ENCODE peak calls at places on chromosome 5, in five cellular contexts. One of them, this sample, is unnamed.
A peak's percentile ranks its signal among the peaks of the same experiment; 100 is the strongest.

GRCh38 chr5:120734033-120734432 is 269.9 kb downstream of the PRR16 start:
- DNase-seq in H9: peak; percentile 65
- DNase-seq in H1: peak; percentile 50
- DNase-seq in neuronal stem cell: peak; percentile 2
- DNase-seq in mesenchymal stem cell: no peak
- DNase-seq in this sample: no peak

GRCh38 chr5:123371575-123372179 is 51.5 kb downstream of the CEP120 start:
- DNase-seq in H9: peak; percentile 53
- DNase-seq in H1: peak; percentile 88
- DNase-seq in neuronal stem cell: peak; percentile 46
- DNase-seq in mesenchymal stem cell: peak; percentile 42
- DNase-seq in this sample: peak; percentile 24

GRCh38 chr5:83385812-83386211 is 85.7 kb upstream of the VCAN start:
- DNase-seq in H9: no peak
- DNase-seq in H1: no peak
- DNase-seq in neuronal stem cell: no peak
- DNase-seq in mesenchymal stem cell: no peak
- DNase-seq in this sample: no peak

GRCh38 chr5:142192296-142192695 is 83.7 kb downstream of the NDFIP1 start:
- DNase-seq in H9: no peak
- DNase-seq in H1: no peak
- DNase-seq in neuronal stem cell: no peak
- DNase-seq in mesenchymal stem cell: no peak
- DNase-seq in this sample: no peak

GRCh38 chr5:112549605-112550161 is 130.6 kb upstream of the EPB41L4A start:
- DNase-seq in H9: no peak
- DNase-seq in H1: no peak
- DNase-seq in neuronal stem cell: no peak
- DNase-seq in mesenchymal stem cell: no peak
- DNase-seq in this sample: no peak

GRCh38 chr5:68500828-68501227 is 285.3 kb downstream of the PIK3R1 start:
- DNase-seq in H9: no peak
- DNase-seq in H1: no peak
- DNase-seq in neuronal stem cell: no peak
- DNase-seq in mesenchymal stem cell: no peak
- DNase-seq in this sample: no peak

GRCh38 chr5:5665225-5666075 is 243.0 kb downstream of the ICE1 start:
- DNase-seq in H9: no peak
- DNase-seq in H1: no peak
- DNase-seq in neuronal stem cell: no peak
- DNase-seq in mesenchymal stem cell: no peak
- DNase-seq in this sample: no peak

GRCh38 chr5:151624486-151624885 is 33.4 kb upstream of the FAT2 start:
- DNase-seq in H9: no peak
- DNase-seq in H1: no peak
- DNase-seq in neuronal stem cell: no peak
- DNase-seq in mesenchymal stem cell: no peak
- DNase-seq in this sample: no peak

GRCh38 chr5:115859378-115859777 is 17.6 kb downstream of the AP3S1 start:
- DNase-seq in H9: no peak
- DNase-seq in H1: no peak
- DNase-seq in neuronal stem cell: no peak
- DNase-seq in mesenchymal stem cell: no peak
- DNase-seq in this sample: no peak

GRCh38 chr5:180170111-180170809 is 38.8 kb downstream of the RASGEF1C start:
- DNase-seq in H9: peak; percentile 42
- DNase-seq in H1: no peak
- DNase-seq in neuronal stem cell: no peak
- DNase-seq in mesenchymal stem cell: no peak
- DNase-seq in this sample: no peak

GRCh38 chr5:139417214-139417613 is 13.3 kb upstream of the SPATA24 start:
- DNase-seq in H9: no peak
- DNase-seq in H1: no peak
- DNase-seq in neuronal stem cell: no peak
- DNase-seq in mesenchymal stem cell: peak; percentile 62
- DNase-seq in this sample: no peak

GRCh38 chr5:114179134-114179533 is 182.7 kb upstream of the KCNN2 start:
- DNase-seq in H9: no peak
- DNase-seq in H1: no peak
- DNase-seq in neuronal stem cell: no peak
- DNase-seq in mesenchymal stem cell: no peak
- DNase-seq in this sample: no peak

GRCh38 chr5:105898183-105898582 is 1772.6 kb downstream of the EFNA5 start:
- DNase-seq in H9: no peak
- DNase-seq in H1: no peak
- DNase-seq in neuronal stem cell: no peak
- DNase-seq in mesenchymal stem cell: no peak
- DNase-seq in this sample: no peak

GRCh38 chr5:158492850-158493249 is 606.9 kb downstream of the EBF1 start:
- DNase-seq in H9: no peak
- DNase-seq in H1: no peak
- DNase-seq in neuronal stem cell: no peak
- DNase-seq in mesenchymal stem cell: peak; percentile 33
- DNase-seq in this sample: no peak

GRCh38 chr5:166032601-166033000 is 2258.8 kb upstream of the WWC1 start:
- DNase-seq in H9: no peak
- DNase-seq in H1: no peak
- DNase-seq in neuronal stem cell: no peak
- DNase-seq in mesenchymal stem cell: no peak
- DNase-seq in this sample: peak; percentile 9

GRCh38 chr5:5315068-5315835 is 107.2 kb upstream of the ICE1 start:
- DNase-seq in H9: no peak
- DNase-seq in H1: no peak
- DNase-seq in neuronal stem cell: no peak
- DNase-seq in mesenchymal stem cell: no peak
- DNase-seq in this sample: no peak

GRCh38 chr5:15014809-15015208 is 143.2 kb upstream of the ANKH start:
- DNase-seq in H9: no peak
- DNase-seq in H1: no peak
- DNase-seq in neuronal stem cell: no peak
- DNase-seq in mesenchymal stem cell: peak; percentile 31
- DNase-seq in this sample: no peak

GRCh38 chr5:125870271-125870670 is 552.9 kb upstream of the GRAMD2B start:
- DNase-seq in H9: no peak
- DNase-seq in H1: no peak
- DNase-seq in neuronal stem cell: no peak
- DNase-seq in mesenchymal stem cell: peak; percentile 21
- DNase-seq in this sample: no peak

GRCh38 chr5:160484644-160485043 is 63.0 kb downstream of the PTTG1 start:
- DNase-seq in H9: no peak
- DNase-seq in H1: no peak
- DNase-seq in neuronal stem cell: no peak
- DNase-seq in mesenchymal stem cell: no peak
- DNase-seq in this sample: no peak

GRCh38 chr5:8908055-8908683 is 637.7 kb downstream of the SEMA5A start:
- DNase-seq in H9: peak; percentile 72
- DNase-seq in H1: peak; percentile 90
- DNase-seq in neuronal stem cell: peak; percentile 27
- DNase-seq in mesenchymal stem cell: peak; percentile 60
- DNase-seq in this sample: peak; percentile 19

GRCh38 chr5:1445313-1445894 is at the start of gene SLC6A3:
- DNase-seq in H9: peak; percentile 91
- DNase-seq in H1: peak; percentile 84
- DNase-seq in neuronal stem cell: peak; percentile 67
- DNase-seq in mesenchymal stem cell: no peak
- DNase-seq in this sample: no peak

GRCh38 chr5:79850316-79850822 is 140.7 kb downstream of the MTX3 start:
- DNase-seq in H9: no peak
- DNase-seq in H1: peak; percentile 17
- DNase-seq in neuronal stem cell: no peak
- DNase-seq in mesenchymal stem cell: no peak
- DNase-seq in this sample: no peak

GRCh38 chr5:134246771-134247329 is 21.0 kb upstream of the PPP2CA start:
- DNase-seq in H9: no peak
- DNase-seq in H1: no peak
- DNase-seq in neuronal stem cell: no peak
- DNase-seq in mesenchymal stem cell: no peak
- DNase-seq in this sample: peak; percentile 92

GRCh38 chr5:134247825-134248224 is 22.0 kb upstream of the PPP2CA start:
- DNase-seq in H9: peak; percentile 60
- DNase-seq in H1: no peak
- DNase-seq in neuronal stem cell: no peak
- DNase-seq in mesenchymal stem cell: no peak
- DNase-seq in this sample: no peak

GRCh38 chr5:134249469-134250379 is 23.9 kb upstream of the PPP2CA start:
- DNase-seq in H9: no peak
- DNase-seq in H1: no peak
- DNase-seq in neuronal stem cell: no peak
- DNase-seq in mesenchymal stem cell: no peak
- DNase-seq in this sample: peak; percentile 84

GRCh38 chr5:134247411-134247810 is 21.5 kb upstream of the PPP2CA start:
- DNase-seq in H9: no peak
- DNase-seq in H1: no peak
- DNase-seq in neuronal stem cell: no peak
- DNase-seq in mesenchymal stem cell: peak; percentile 89
- DNase-seq in this sample: peak; percentile 82

GRCh38 chr5:134248271-134248670 is 22.4 kb upstream of the PPP2CA start:
- DNase-seq in H9: no peak
- DNase-seq in H1: no peak
- DNase-seq in neuronal stem cell: no peak
- DNase-seq in mesenchymal stem cell: no peak
- DNase-seq in this sample: no peak
- H4K91ac ChIP-seq in H9: no peak overlapping the region
- H4K91ac ChIP-seq in H1: no peak overlapping the region
- H4K91ac ChIP-seq in neuronal stem cell: no peak overlapping the region
- H4K91ac ChIP-seq in mesenchymal stem cell: no peak overlapping the region
- H4K91ac ChIP-seq in this sample: no peak overlapping the region

DNA sequence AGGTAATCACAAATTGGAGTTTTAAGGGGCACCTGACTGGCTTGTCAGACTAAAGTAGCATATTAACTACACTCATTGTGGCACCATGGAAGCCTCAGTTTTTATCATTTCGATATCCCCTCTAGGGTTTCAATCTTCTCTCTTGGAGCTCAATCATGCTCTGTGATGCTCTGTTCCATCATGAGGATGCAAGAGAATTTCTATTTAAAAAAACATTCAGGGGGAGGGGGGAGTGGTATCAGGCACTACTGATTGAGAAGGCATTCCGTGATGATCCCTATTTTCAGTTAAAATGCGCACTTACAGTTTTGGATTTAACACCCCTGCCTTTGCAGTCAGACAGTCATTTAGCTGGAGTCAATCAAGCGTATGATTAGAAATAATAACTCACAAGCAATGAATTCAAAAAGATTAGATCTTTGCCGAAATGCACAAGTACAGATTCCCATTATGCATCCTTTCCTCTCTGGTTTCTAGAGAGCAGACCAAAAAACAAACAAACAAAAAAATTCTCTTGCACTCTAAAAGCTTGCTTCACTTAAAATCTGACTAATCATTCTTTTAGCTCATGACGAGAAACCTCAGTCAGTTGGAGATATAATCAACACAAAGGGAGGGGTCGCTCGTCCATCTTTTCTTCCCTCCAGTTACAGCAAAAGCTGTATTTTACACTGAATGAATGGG is 55.4 kb downstream of the EFNA5 start:
- DNase-seq in H9: no peak
- DNase-seq in H1: no peak
- DNase-seq in neuronal stem cell: no peak
- DNase-seq in mesenchymal stem cell: peak; percentile 66
- DNase-seq in this sample: no peak
- H2BK12ac ChIP-seq in H9: no peak overlapping the region
- H2BK12ac ChIP-seq in H1: no peak overlapping the region
- H2BK12ac ChIP-seq in neuronal stem cell: no peak overlapping the region
- H2BK12ac ChIP-seq in mesenchymal stem cell: no peak overlapping the region
- H2BK12ac ChIP-seq in this sample: no peak overlapping the region

GRCh38 chr5:156328766-156329165 is 1.8 kb downstream of the SGCD start:
- DNase-seq in H9: no peak
- DNase-seq in H1: no peak
- DNase-seq in neuronal stem cell: no peak
- DNase-seq in mesenchymal stem cell: no peak
- DNase-seq in this sample: no peak

GRCh38 chr5:156329197-156329611 is 2.2 kb downstream of the SGCD start:
- DNase-seq in H9: no peak
- DNase-seq in H1: no peak
- DNase-seq in neuronal stem cell: no peak
- DNase-seq in mesenchymal stem cell: no peak
- DNase-seq in this sample: no peak

GRCh38 chr5:156332245-156332644 is 5.3 kb downstream of the SGCD start:
- DNase-seq in H9: no peak
- DNase-seq in H1: no peak
- DNase-seq in neuronal stem cell: no peak
- DNase-seq in mesenchymal stem cell: no peak
- DNase-seq in this sample: no peak

GRCh38 chr5:156331845-156332244 is 4.9 kb downstream of the SGCD start:
- DNase-seq in H9: no peak
- DNase-seq in H1: no peak
- DNase-seq in neuronal stem cell: no peak
- DNase-seq in mesenchymal stem cell: no peak
- DNase-seq in this sample: no peak

DNA sequence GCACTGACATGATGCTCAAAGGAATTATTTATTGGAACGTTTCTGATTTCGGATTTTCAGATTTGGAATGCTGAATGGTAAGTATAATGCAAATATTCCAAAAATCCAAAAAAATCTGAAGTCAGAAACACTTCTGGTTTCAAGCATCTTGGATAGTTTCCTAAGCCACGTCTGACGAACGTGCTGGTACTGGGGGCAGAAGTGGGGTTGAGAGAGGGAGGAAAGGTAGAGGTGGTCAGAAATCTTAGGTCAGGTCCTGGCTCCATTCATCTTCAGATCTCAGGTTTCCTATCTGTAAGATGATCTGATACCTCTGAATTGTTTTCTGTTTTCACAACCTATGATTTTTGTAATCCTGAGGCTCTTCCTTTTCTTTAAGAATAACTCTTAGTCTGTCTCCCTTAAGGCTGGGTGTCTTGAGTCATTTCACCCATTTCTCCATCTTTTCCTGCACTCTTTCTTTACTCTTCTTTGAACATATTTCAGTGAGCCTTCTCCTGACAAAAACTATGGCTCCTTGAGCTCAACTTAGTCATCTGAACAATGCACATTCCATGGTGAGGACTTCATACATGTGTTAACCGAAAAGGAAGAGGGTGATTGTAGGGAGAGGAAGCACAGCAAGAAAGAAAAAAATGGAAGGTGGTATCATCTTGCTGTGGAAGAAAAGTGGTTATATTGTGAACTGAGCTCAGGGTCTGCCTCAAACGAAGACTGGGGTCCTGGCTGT is 3.3 kb downstream of the SGCD start:
- DNase-seq in H9: no peak
- DNase-seq in H1: no peak
- DNase-seq in neuronal stem cell: no peak
- DNase-seq in mesenchymal stem cell: no peak
- DNase-seq in this sample: peak; percentile 59
- H4K91ac ChIP-seq in H9: no peak overlapping the region
- H4K91ac ChIP-seq in H1: no peak overlapping the region
- H4K91ac ChIP-seq in neuronal stem cell: no peak overlapping the region
- H4K91ac ChIP-seq in mesenchymal stem cell: no peak overlapping the region
- H4K91ac ChIP-seq in this sample: no peak overlapping the region

GRCh38 chr5:30384171-30384570 is 809.3 kb upstream of the CDH6 start:
- DNase-seq in H9: no peak
- DNase-seq in H1: no peak
- DNase-seq in neuronal stem cell: no peak
- DNase-seq in mesenchymal stem cell: no peak
- DNase-seq in this sample: no peak

GRCh38 chr5:30376848-30377247 is 816.6 kb upstream of the CDH6 start:
- DNase-seq in H9: no peak
- DNase-seq in H1: no peak
- DNase-seq in neuronal stem cell: no peak
- DNase-seq in mesenchymal stem cell: no peak
- DNase-seq in this sample: no peak

GRCh38 chr5:30385754-30386153 is 807.7 kb upstream of the CDH6 start:
- DNase-seq in H9: no peak
- DNase-seq in H1: no peak
- DNase-seq in neuronal stem cell: no peak
- DNase-seq in mesenchymal stem cell: no peak
- DNase-seq in this sample: no peak

GRCh38 chr5:30380228-30380627 is 813.3 kb upstream of the CDH6 start:
- DNase-seq in H9: no peak
- DNase-seq in H1: no peak
- DNase-seq in neuronal stem cell: no peak
- DNase-seq in mesenchymal stem cell: no peak
- DNase-seq in this sample: no peak
- H2BK12ac ChIP-seq in H9: no peak overlapping the region
- H2BK12ac ChIP-seq in H1: no peak overlapping the region
- H2BK12ac ChIP-seq in neuronal stem cell: no peak overlapping the region
- H2BK12ac ChIP-seq in mesenchymal stem cell: no peak overlapping the region
- H2BK12ac ChIP-seq in this sample: no peak overlapping the region